ENCODE peak calls at places on chromosomes 1 and 21, in six cellular contexts. E is NCI-H345; V is HS-5; I is activated CD4-positive, alpha-beta memory T cell treated with anti-CD3 and anti-CD28 coated beads for 36 hours; Y is HEK293T; N is activated CD4-positive, alpha-beta T cell treated with anti-CD3 and anti-CD28 coated beads, Interleukin-2, amount 50 U/mL, for 1 hour. X is an unnamed sample.

GRCh38 chr1:107689157-107689556 is 275.8 kb downstream of the VAV3 start:
- DNase-seq in E (no peak), N (no peak), I (no peak), Y (no peak), V (no peak), X (peak)

GRCh38 chr1:86515597-86515996 is 31.3 kb upstream of the CLCA4 start:
- DNase-seq in Y (peak), E (peak), V (no peak), N (no peak), I (no peak), X (peak)

GRCh38 chr1:152380932-152381331 is 21.1 kb upstream of the FLG2 start:
- DNase-seq in V (no peak), Y (no peak), I (no peak), N (no peak), E (no peak), X (no peak)

GRCh38 chr1:145872421-145872891 is 13.2 kb downstream of the ANKRD35 start:
- DNase-seq in V (no peak), I (no peak), Y (no peak), N (no peak), E (no peak), X (no peak)

GRCh38 chr21:45390831-45391742 is 13.9 kb upstream of the COL18A1 start:
- DNase-seq in V (no peak), N (no peak), E (no peak), Y (no peak), I (no peak), X (no peak)

GRCh38 chr1:5857011-5857410 is 135.2 kb downstream of the NPHP4 start:
- DNase-seq in E (no peak), N (no peak), I (no peak), V (no peak), Y (no peak), X (no peak)

GRCh38 chr1:19728413-19729145 is 63.9 kb downstream of the HTR6 start:
- DNase-seq in I (no peak), Y (no peak), V (no peak), N (no peak), E (no peak), X (no peak)

GRCh38 chr1:13829152-13829769 is 129.3 kb downstream of the PRDM2 start:
- DNase-seq in Y (no peak), E (no peak), V (no peak), I (no peak), N (no peak), X (peak)

GRCh38 chr1:15966081-15966955 is 9.6 kb downstream of the ZBTB17 start:
- DNase-seq in N (peak), E (no peak), Y (no peak), I (peak), V (no peak), X (no peak)

GRCh38 chr1:181151378-181152326 is 63.2 kb downstream of the IER5 start:
- DNase-seq in N (no peak), Y (no peak), V (no peak), E (no peak), I (peak), X (no peak)

GRCh38 chr1:157363660-157364140 is 188.6 kb downstream of the FCRL5 start:
- DNase-seq in N (no peak), E (no peak), V (no peak), Y (peak), I (no peak), X (peak)

X was measured in PC-3.